ENCODE peak calls at places on chromosomes 6 and 20, in eight cellular contexts. S is HTR-8/SVneo; Q is T1000; Y is stimulated activated CD8-positive, alpha-beta memory T cell treated with anti-CD3 and anti-CD28 coated beads, Interleukin-7, amount 100 ng/mL, for 1 hour; H is HEK293T; L is suprapubic skin; Z is ACHN; F is lung microvascular endothelial cell. B is an unnamed sample.

GRCh38 chr6:87700729-87701675 is 1.0 kb downstream of the AKIRIN2 start:
- DNase-seq in S (peak; percentile 60), Q (no peak), Y (peak; percentile 10), H (peak; percentile 53), L (peak; percentile 79), Z (peak; percentile 55), F (peak; percentile 85), B (no peak)

GRCh38 chr6:139430897-139431601 is 56.6 kb upstream of the CITED2 start:
- DNase-seq in S (no peak), Q (no peak), Y (no peak), H (no peak), L (no peak), Z (no peak), F (no peak), B (no peak)

GRCh38 chr6:11337306-11337705 is 104.8 kb upstream of the NEDD9 start:
- DNase-seq in S (no peak), Q (no peak), Y (no peak), H (no peak), L (no peak), Z (no peak), F (no peak), B (no peak)

GRCh38 chr6:122671246-122671645 is 61.0 kb downstream of the PKIB start:
- DNase-seq in S (no peak), Q (no peak), Y (no peak), H (no peak), L (no peak), Z (no peak), F (no peak), B (no peak)

GRCh38 chr20:10430000-10430466 is 4.0 kb downstream of the MKKS start:
- DNase-seq in S (no peak), Q (no peak), Y (no peak), H (no peak), L (no peak), Z (no peak), F (peak; percentile 10), B (no peak)

GRCh38 chr20:20014659-20015058 is 2.5 kb upstream of the NAA20 start:
- DNase-seq in S (no peak), Q (no peak), Y (no peak), H (no peak), L (no peak), Z (no peak), F (peak; percentile 63), B (no peak)

GRCh38 chr6:4929319-4929718 is 74.5 kb downstream of the RPP40 start:
- DNase-seq in S (no peak), Q (no peak), Y (no peak), H (no peak), L (no peak), Z (no peak), F (no peak), B (no peak)

GRCh38 chr6:82057846-82058554 is 189.5 kb downstream of the IBTK start:
- DNase-seq in S (no peak), Q (no peak), Y (no peak), H (no peak), L (no peak), Z (no peak), F (peak; percentile 29), B (no peak)

GRCh38 chr6:12129523-12129922 is 117.4 kb downstream of the HIVEP1 start:
- DNase-seq in S (no peak), Q (no peak), Y (no peak), H (no peak), L (no peak), Z (no peak), F (no peak), B (no peak)

GRCh38 chr6:36874016-36874442 is 574 bp downstream of the PPIL1 start:
- DNase-seq in S (no peak), Q (no peak), Y (no peak), H (no peak), L (no peak), Z (peak; percentile 13), F (peak; percentile 24), B (no peak)

GRCh38 chr6:26249959-26250805 is 114.8 kb upstream of the BTN3A2 start:
- DNase-seq in S (peak; percentile 68), Q (peak; percentile 59), Y (peak; percentile 36), H (no peak), L (peak; percentile 72), Z (peak; percentile 85), F (peak; percentile 84), B (no peak)

GRCh38 chr20:48723308-48724264 is 104.2 kb downstream of the PREX1 start:
- DNase-seq in S (no peak), Q (no peak), Y (no peak), H (no peak), L (no peak), Z (no peak), F (peak; percentile 83), B (no peak)

GRCh38 chr6:169529931-169530761 is 171.7 kb downstream of the WDR27 start:
- DNase-seq in S (no peak), Q (no peak), Y (no peak), H (no peak), L (peak; percentile 70), Z (peak; percentile 94), F (no peak), B (no peak)

GRCh38 chr6:71326611-71327010 is 38.0 kb downstream of the OGFRL1 start:
- DNase-seq in S (no peak), Q (no peak), Y (no peak), H (no peak), L (no peak), Z (no peak), F (peak; percentile 20), B (no peak)

GRCh38 chr6:106899697-106900096 is 74.8 kb downstream of the CD24 start:
- DNase-seq in S (no peak), Q (no peak), Y (no peak), H (no peak), L (no peak), Z (no peak), F (no peak), B (no peak)